ENCODE peak calls at places on chromosome 13, in five cellular contexts. G is HFF-Myc; J is naive thymus-derived CD4-positive, alpha-beta T cell; D is NCI-H1092; S is effector CD4-positive, alpha-beta T cell. E is an unnamed sample.

GRCh38 chr13:94813920-94814500 is 101.7 kb upstream of the SOX21 start:
- DNase-seq in G (no peak), J (no peak), D (no peak), S (no peak), E (no peak)

GRCh38 chr13:51519839-51520238 is 64.4 kb upstream of the WDFY2 start:
- DNase-seq in G (no peak), J (no peak), D (no peak), S (no peak), E (no peak)

GRCh38 chr13:100707818-100708740 is 33.5 kb upstream of the TMTC4 start:
- DNase-seq in G (no peak), J (no peak), D (no peak), S (no peak), E (no peak)

GRCh38 chr13:51825165-51825592 is 19.8 kb downstream of the TMEM272 start:
- DNase-seq in G (no peak), J (peak), D (no peak), S (no peak), E (no peak)

GRCh38 chr13:41603917-41604316 is 146.6 kb downstream of the RGCC start:
- DNase-seq in G (peak), J (no peak), D (no peak), S (no peak), E (no peak)

GRCh38 chr13:43558942-43559341 is 227.8 kb downstream of the ENOX1 start:
- DNase-seq in G (no peak), J (no peak), D (no peak), S (no peak), E (no peak)

GRCh38 chr13:112032186-112032835 is 34.6 kb upstream of the SOX1 start:
- DNase-seq in G (no peak), J (no peak), D (no peak), S (no peak), E (no peak)

GRCh38 chr13:73832203-73832602 is 302.0 kb downstream of the KLF12 start:
- DNase-seq in G (no peak), J (peak), D (no peak), S (no peak), E (no peak)

GRCh38 chr13:28583661-28584091 is 75.3 kb upstream of the POMP start:
- DNase-seq in G (no peak), J (no peak), D (no peak), S (no peak), E (no peak)

GRCh38 chr13:110405597-110406450 is 98.7 kb downstream of the COL4A2 start:
- DNase-seq in G (no peak), J (no peak), D (no peak), S (no peak), E (no peak)

GRCh38 chr13:34207334-34207733 is 389.4 kb downstream of the RFC3 start:
- DNase-seq in G (peak), J (no peak), D (no peak), S (no peak), E (no peak)

GRCh38 chr13:23378009-23378632 is 55.4 kb downstream of the SACS start:
- DNase-seq in G (peak), J (peak), D (no peak), S (peak), E (no peak)

GRCh38 chr13:80599765-80600164 is 258.8 kb upstream of the SPRY2 start:
- DNase-seq in G (no peak), J (no peak), D (no peak), S (no peak), E (no peak)

GRCh38 chr13:114061746-114062145 is 70.7 kb downstream of the RASA3 start:
- DNase-seq in G (no peak), J (no peak), D (no peak), S (no peak), E (no peak)

GRCh38 chr13:36888645-36889044 is 31.4 kb downstream of the SMAD9 start:
- DNase-seq in G (no peak), J (no peak), D (no peak), S (no peak), E (no peak)

GRCh38 chr13:32229443-32229842 is 85.7 kb downstream of the ZAR1L start:
- DNase-seq in G (no peak), J (no peak), D (peak), S (no peak), E (peak)

GRCh38 chr13:111519490-111520170 is 199.2 kb downstream of the TEX29 start:
- DNase-seq in G (no peak), J (no peak), D (no peak), S (no peak), E (no peak)

GRCh38 chr13:95624020-95624419 is 20.5 kb downstream of the DZIP1 start:
- DNase-seq in G (no peak), J (peak), D (peak), S (no peak), E (peak)

GRCh38 chr13:33186851-33187250 is 98.7 kb downstream of the STARD13 start:
- DNase-seq in G (no peak), J (no peak), D (no peak), S (no peak), E (no peak)

GRCh38 chr13:106455777-106456176 is 79.7 kb downstream of the EFNB2 start:
- DNase-seq in G (no peak), J (no peak), D (no peak), S (no peak), E (no peak)

GRCh38 chr13:31638577-31638976 is 100.7 kb upstream of the RXFP2 start:
- DNase-seq in G (peak), J (no peak), D (no peak), S (no peak), E (no peak)

GRCh38 chr13:39603424-39603947 is 493 bp upstream of the LHFPL6 start:
- DNase-seq in G (no peak), J (no peak), D (peak), S (no peak), E (no peak)

GRCh38 chr13:112821340-112822055 is 131.7 kb downstream of the ATP11A start:
- DNase-seq in G (no peak), J (no peak), D (no peak), S (no peak), E (no peak)

GRCh38 chr13:102830646-102831045 is 15.2 kb upstream of the ERCC5 start:
- DNase-seq in G (no peak), J (no peak), D (no peak), S (no peak), E (no peak)

GRCh38 chr13:30581582-30581981 is 36.1 kb upstream of the USPL1 start:
- DNase-seq in G (no peak), J (peak), D (no peak), S (no peak), E (no peak)

GRCh38 chr13:60078226-60078625 is 85.5 kb downstream of the DIAPH3 start:
- DNase-seq in G (no peak), J (no peak), D (no peak), S (no peak), E (no peak)

GRCh38 chr13:48682452-48682851 is 28.7 kb downstream of the CYSLTR2 start:
- DNase-seq in G (no peak), J (no peak), D (no peak), S (no peak), E (no peak)

GRCh38 chr13:52599853-52600603 is 42.2 kb upstream of the HNRNPA1L2 start:
- DNase-seq in G (no peak), J (no peak), D (peak), S (no peak), E (peak)

GRCh38 chr13:91630916-91631315 is 232.5 kb downstream of the GPC5 start:
- DNase-seq in G (no peak), J (no peak), D (no peak), S (no peak), E (no peak)

GRCh38 chr13:98033277-98034247 is 80.1 kb downstream of the IPO5 start:
- DNase-seq in G (peak), J (no peak), D (no peak), S (no peak), E (no peak)

GRCh38 chr13:66859934-66860867 is 369.9 kb downstream of the PCDH9 start:
- DNase-seq in G (no peak), J (no peak), D (no peak), S (no peak), E (no peak)

GRCh38 chr13:32838985-32839384 is 177.2 kb upstream of the KL start:
- DNase-seq in G (no peak), J (peak), D (peak), S (no peak), E (no peak)

GRCh38 chr13:95267662-95268369 is 33.4 kb downstream of the ABCC4 start:
- DNase-seq in G (peak), J (no peak), D (peak), S (no peak), E (peak)

GRCh38 chr13:31930490-31930889 is 101.1 kb upstream of the FRY start:
- DNase-seq in G (no peak), J (no peak), D (no peak), S (no peak), E (no peak)

E was measured in NCI-H2171.